ENCODE peak calls at places on chromosomes 13 and 19, in five cellular contexts. C, H, X, K and P are unnamed samples.

GRCh38 chr19:50046649-50047503 is 21.1 kb downstream of the ZNF473 start:
- DNase-seq in C (peak; percentile 67), H (peak; percentile 45), X (peak; percentile 30), K (peak; percentile 28), P (no peak)

GRCh38 chr13:110503037-110503901 is 58.3 kb downstream of the RAB20 start:
- DNase-seq in C (no peak), H (no peak), X (no peak), K (no peak), P (no peak)

GRCh38 chr19:47369923-47370625 is 21.0 kb downstream of the DHX34 start:
- DNase-seq in C (peak; percentile 50), H (no peak), X (peak; percentile 73), K (no peak), P (no peak)

GRCh38 chr13:96089749-96090239 is at the start of gene HS6ST3:
- DNase-seq in C (peak; percentile 85), H (peak; percentile 36), X (no peak), K (peak; percentile 16), P (no peak)

GRCh38 chr19:31613683-31614219 is 264.5 kb upstream of the TSHZ3 start:
- DNase-seq in C (peak; percentile 20), H (no peak), X (no peak), K (no peak), P (no peak)

GRCh38 chr13:42009057-42009456 is 39.4 kb upstream of the DGKH start:
- DNase-seq in C (no peak), H (no peak), X (no peak), K (no peak), P (no peak)

GRCh38 chr19:54252845-54253244 is 4.2 kb downstream of the LILRB5 start:
- DNase-seq in C (no peak), H (no peak), X (no peak), K (no peak), P (no peak)

GRCh38 chr13:85528578-85529215 is 270.5 kb downstream of the SLITRK6 start:
- DNase-seq in C (no peak), H (no peak), X (peak; percentile 81), K (no peak), P (no peak)

GRCh38 chr13:110018009-110018408 is 231.6 kb upstream of the IRS2 start:
- DNase-seq in C (no peak), H (no peak), X (no peak), K (no peak), P (no peak)

GRCh38 chr13:85586422-85586831 is 212.8 kb downstream of the SLITRK6 start:
- DNase-seq in C (no peak), H (no peak), X (peak; percentile 32), K (no peak), P (peak; percentile 100)

GRCh38 chr19:36436531-36436930 is 18.1 kb upstream of the ZFP82 start:
- DNase-seq in C (no peak), H (no peak), X (no peak), K (no peak), P (peak; percentile 57)

GRCh38 chr13:113378825-113379224 is 14.9 kb upstream of the GRTP1 start:
- DNase-seq in C (no peak), H (no peak), X (no peak), K (no peak), P (no peak)

GRCh38 chr13:113489549-113490495 is 689 bp downstream of the DCUN1D2 start:
- DNase-seq in C (no peak), H (no peak), X (peak; percentile 44), K (peak; percentile 35), P (peak; percentile 37)

GRCh38 chr19:4896372-4896771 is 6.3 kb downstream of the ARRDC5 start:
- DNase-seq in C (peak; percentile 31), H (no peak), X (peak; percentile 38), K (no peak), P (no peak)

GRCh38 chr19:44810555-44811447 is 1.9 kb downstream of the BCAM start:
- DNase-seq in C (no peak), H (no peak), X (no peak), K (no peak), P (no peak)

GRCh38 chr13:100875392-100876043 is 200.9 kb upstream of the TMTC4 start:
- DNase-seq in C (no peak), H (no peak), X (peak; percentile 93), K (no peak), P (peak; percentile 86)

GRCh38 chr19:23273022-23273593 is 22.9 kb upstream of the ZNF724 start:
- DNase-seq in C (no peak), H (no peak), X (no peak), K (peak; percentile 12), P (no peak)

GRCh38 chr13:94268661-94269060 is 210.8 kb downstream of the DCT start:
- DNase-seq in C (no peak), H (no peak), X (no peak), K (no peak), P (no peak)

GRCh38 chr19:31304877-31305312 is 44.3 kb downstream of the TSHZ3 start:
- DNase-seq in C (peak; percentile 32), H (no peak), X (peak; percentile 56), K (no peak), P (no peak)

GRCh38 chr19:12994701-12995595 is at the start of gene NFIX:
- DNase-seq in C (peak; percentile 75), H (peak; percentile 78), X (peak; percentile 59), K (peak; percentile 82), P (no peak)

GRCh38 chr13:110382229-110382628 is 75.1 kb downstream of the COL4A2 start:
- DNase-seq in C (no peak), H (no peak), X (peak; percentile 40), K (no peak), P (peak; percentile 77)

GRCh38 chr19:4256563-4256962 is 9.7 kb downstream of the YJU2 start:
- DNase-seq in C (no peak), H (no peak), X (no peak), K (no peak), P (no peak)

GRCh38 chr19:46279177-46279576 is 17.7 kb upstream of the HIF3A start:
- DNase-seq in C (no peak), H (no peak), X (no peak), K (no peak), P (no peak)

GRCh38 chr19:38803543-38803942 is 9.2 kb downstream of the LGALS4 start:
- DNase-seq in C (no peak), H (no peak), X (no peak), K (no peak), P (no peak)

GRCh38 chr13:113664751-113665581 is 2.1 kb upstream of the GRK1 start:
- DNase-seq in C (peak; percentile 27), H (no peak), X (no peak), K (peak; percentile 1), P (no peak)

GRCh38 chr19:51572415-51572814 is 1.3 kb downstream of the ZNF175 start:
- DNase-seq in C (no peak), H (no peak), X (no peak), K (no peak), P (no peak)

GRCh38 chr13:111031531-111031961 is 83.6 kb upstream of the ARHGEF7 start:
- DNase-seq in C (no peak), H (no peak), X (peak; percentile 59), K (no peak), P (no peak)

GRCh38 chr19:41993612-41994483 is at the start of gene ATP1A3:
- DNase-seq in C (peak; percentile 44), H (peak; percentile 74), X (peak; percentile 16), K (peak; percentile 63), P (no peak)

GRCh38 chr13:105290596-105290995 is 1244.9 kb downstream of the EFNB2 start:
- DNase-seq in C (no peak), H (no peak), X (no peak), K (no peak), P (no peak)

GRCh38 chr19:55283548-55284393 is at the start of gene BRSK1:
- DNase-seq in C (peak; percentile 22), H (peak; percentile 58), X (peak; percentile 65), K (peak; percentile 68), P (no peak)

GRCh38 chr19:35266904-35267817 is 1.6 kb upstream of the USF2 start:
- DNase-seq in C (peak; percentile 46), H (peak; percentile 68), X (peak; percentile 33), K (peak; percentile 69), P (no peak)

GRCh38 chr19:53785196-53785889 is 38.8 kb downstream of the NLRP12 start:
- DNase-seq in C (no peak), H (no peak), X (no peak), K (no peak), P (peak; percentile 39)

GRCh38 chr19:4140237-4140711 is 13.2 kb upstream of the CREB3L3 start:
- DNase-seq in C (peak; percentile 53), H (no peak), X (peak; percentile 76), K (no peak), P (no peak)

GRCh38 chr19:17333611-17334413 is 843 bp downstream of the ANO8 start:
- DNase-seq in C (peak; percentile 55), H (no peak), X (peak; percentile 82), K (no peak), P (peak; percentile 53)

GRCh38 chr19:58304748-58305064 is 471 bp upstream of the ERVK3-1 start:
- DNase-seq in C (no peak), H (no peak), X (no peak), K (no peak), P (no peak)

GRCh38 chr13:36006347-36006746 is 124.8 kb downstream of the DCLK1 start:
- DNase-seq in C (no peak), H (no peak), X (peak; percentile 76), K (no peak), P (no peak)
- H3K4me1 ChIP-seq in C (no peaks in the 10 kb centered on the region), H (no peaks in the 10 kb centered on the region), X (no peaks in the 10 kb centered on the region), K (no peaks in the 10 kb centered on the region), P (no peaks in the 10 kb centered on the region)

DNA sequence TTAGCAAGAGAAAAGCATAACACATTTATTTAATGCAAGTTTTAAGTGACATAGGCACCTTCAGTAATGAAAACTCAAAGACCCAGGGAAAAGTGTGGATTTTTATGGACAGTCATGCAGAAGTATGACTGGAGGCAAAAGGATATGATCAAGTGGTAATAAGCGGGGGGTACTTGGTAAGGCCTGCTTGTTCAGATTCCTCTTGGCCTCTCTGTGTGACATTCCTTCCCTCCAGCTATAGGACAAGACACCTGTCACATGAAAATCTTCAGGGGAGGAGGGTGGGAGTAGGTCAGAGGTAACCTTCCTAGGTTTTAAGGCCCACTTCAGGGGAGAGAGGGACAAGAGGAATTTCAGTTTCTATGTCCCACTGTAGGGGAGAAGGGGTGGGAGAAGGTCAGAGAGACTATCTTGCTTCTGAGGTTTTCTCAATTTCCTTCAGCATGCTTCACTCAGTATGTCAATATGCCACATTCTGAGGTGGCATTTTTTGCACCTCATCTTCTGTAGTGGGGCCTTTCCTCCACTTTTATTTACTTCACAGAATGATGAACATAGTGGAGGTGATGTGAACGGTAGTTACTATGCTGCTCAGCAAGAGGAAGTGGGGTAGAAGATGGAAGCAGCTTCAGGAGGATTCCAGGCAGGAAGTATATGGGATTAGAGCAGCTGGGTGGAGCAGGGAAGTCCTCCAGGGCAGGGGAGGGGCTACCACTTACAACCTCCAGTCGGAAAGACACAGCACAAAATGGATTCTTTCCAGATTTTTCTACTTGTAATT is 73.2 kb upstream of the RFC3 start:
- DNase-seq in C (peak; percentile 64), H (no peak), X (no peak), K (no peak), P (no peak)
- TF ChIP-seq CTCF in C (no peak), H (no peak), X (no peak), K (no peak), P (no peak)

GRCh38 chr13:98939552-98940306 is 38.1 kb downstream of the DOCK9 start:
- DNase-seq in C (no peak), H (no peak), X (no peak), K (no peak), P (no peak)
- H3K27ac ChIP-seq in C (no peak overlapping the region), H (peak overlapping the region; percentile 37), X (no peak overlapping the region), K (peak overlapping the region; percentile 52), P (no peak overlapping the region)

GRCh38 chr13:48162182-48162581 is 67.3 kb upstream of the MED4 start:
- DNase-seq in C (no peak), H (no peak), X (no peak), K (no peak), P (no peak)
- H3K4me1 ChIP-seq in C (peaks cover 11% of the 10 kb centered on the region), H (no peaks in the 10 kb centered on the region), X (peaks cover 2% of the 10 kb centered on the region), K (peaks cover 10% of the 10 kb centered on the region), P (peaks cover 40% of the 10 kb centered on the region)